ENCODE peak calls at places on chromosome 13, in six cellular contexts. One of them, this sample, is unnamed. For H3K9me3 and H3K4me1, the result is how much of the 10 kb centered on the place peaks cover.

GRCh38 chr13:101489635-101490034 is 37.2 kb downstream of the ITGBL1 start:
- DNase-seq in H1: no peak
- DNase-seq in stomach: no peak
- DNase-seq in neuronal stem cell: no peak
- DNase-seq in adipocyte: peak
- DNase-seq in heart right ventricle: no peak
- DNase-seq in this sample: no peak

GRCh38 chr13:113932060-113932459 is 41.8 kb downstream of the C13orf46 start:
- DNase-seq in H1: no peak
- DNase-seq in heart right ventricle: no peak
- DNase-seq in stomach: peak
- DNase-seq in adipocyte: no peak
- DNase-seq in neuronal stem cell: no peak
- DNase-seq in this sample: no peak

GRCh38 chr13:98922306-98922705 is 55.6 kb downstream of the DOCK9 start:
- DNase-seq in H1: no peak
- DNase-seq in stomach: no peak
- DNase-seq in neuronal stem cell: no peak
- DNase-seq in heart right ventricle: no peak
- DNase-seq in adipocyte: no peak
- DNase-seq in this sample: no peak

GRCh38 chr13:101465877-101466276 is 13.4 kb downstream of the ITGBL1 start:
- DNase-seq in H1: no peak
- DNase-seq in adipocyte: no peak
- DNase-seq in stomach: no peak
- DNase-seq in neuronal stem cell: no peak
- DNase-seq in heart right ventricle: no peak
- DNase-seq in this sample: no peak

GRCh38 chr13:99871249-99871898 is 100.2 kb downstream of the ZIC5 start:
- DNase-seq in neuronal stem cell: no peak
- DNase-seq in heart right ventricle: no peak
- DNase-seq in H1: no peak
- DNase-seq in stomach: no peak
- DNase-seq in adipocyte: no peak
- DNase-seq in this sample: no peak

GRCh38 chr13:80157261-80157942 is 183.5 kb downstream of the SPRY2 start:
- DNase-seq in stomach: no peak
- DNase-seq in adipocyte: peak
- DNase-seq in H1: no peak
- DNase-seq in neuronal stem cell: no peak
- DNase-seq in heart right ventricle: no peak
- DNase-seq in this sample: no peak

GRCh38 chr13:99398916-99399622 is 91.9 kb upstream of the GPR183 start:
- DNase-seq in adipocyte: no peak
- DNase-seq in neuronal stem cell: no peak
- DNase-seq in heart right ventricle: no peak
- DNase-seq in H1: no peak
- DNase-seq in stomach: peak
- DNase-seq in this sample: no peak

GRCh38 chr13:42363941-42364612 is 92.1 kb downstream of the AKAP11 start:
- DNase-seq in stomach: no peak
- DNase-seq in neuronal stem cell: no peak
- DNase-seq in adipocyte: no peak
- DNase-seq in heart right ventricle: no peak
- DNase-seq in H1: no peak
- DNase-seq in this sample: no peak

GRCh38 chr13:111302045-111302722 is 18.3 kb upstream of the TEX29 start:
- DNase-seq in stomach: no peak
- DNase-seq in H1: no peak
- DNase-seq in adipocyte: no peak
- DNase-seq in neuronal stem cell: no peak
- DNase-seq in heart right ventricle: no peak
- DNase-seq in this sample: no peak

GRCh38 chr13:77509221-77509620 is 26.3 kb upstream of the SCEL start:
- DNase-seq in stomach: no peak
- DNase-seq in H1: no peak
- DNase-seq in heart right ventricle: no peak
- DNase-seq in neuronal stem cell: no peak
- DNase-seq in adipocyte: peak
- DNase-seq in this sample: no peak

GRCh38 chr13:80237646-80238045 is 103.3 kb downstream of the SPRY2 start:
- DNase-seq in stomach: no peak
- DNase-seq in heart right ventricle: no peak
- DNase-seq in neuronal stem cell: no peak
- DNase-seq in H1: no peak
- DNase-seq in adipocyte: peak
- DNase-seq in this sample: no peak

GRCh38 chr13:38308736-38309135 is 40.9 kb upstream of the UFM1 start:
- DNase-seq in neuronal stem cell: no peak
- DNase-seq in H1: no peak
- DNase-seq in stomach: no peak
- DNase-seq in adipocyte: peak
- DNase-seq in heart right ventricle: no peak
- DNase-seq in this sample: no peak

GRCh38 chr13:113089693-113090414 is 15.7 kb upstream of the F7 start:
- DNase-seq in heart right ventricle: no peak
- DNase-seq in H1: no peak
- DNase-seq in neuronal stem cell: no peak
- DNase-seq in stomach: no peak
- DNase-seq in adipocyte: no peak
- DNase-seq in this sample: no peak

GRCh38 chr13:109336730-109337129 is 449.7 kb downstream of the IRS2 start:
- DNase-seq in adipocyte: peak
- DNase-seq in H1: no peak
- DNase-seq in heart right ventricle: no peak
- DNase-seq in neuronal stem cell: no peak
- DNase-seq in stomach: no peak
- DNase-seq in this sample: no peak

GRCh38 chr13:45966715-45967114 is 85.8 kb downstream of the ZC3H13 start:
- DNase-seq in neuronal stem cell: no peak
- DNase-seq in H1: no peak
- DNase-seq in heart right ventricle: no peak
- DNase-seq in stomach: no peak
- DNase-seq in adipocyte: no peak
- DNase-seq in this sample: no peak

GRCh38 chr13:112874751-112875300 is 94.2 kb upstream of the MCF2L start:
- DNase-seq in stomach: no peak
- DNase-seq in H1: no peak
- DNase-seq in heart right ventricle: no peak
- DNase-seq in adipocyte: no peak
- DNase-seq in neuronal stem cell: no peak
- DNase-seq in this sample: no peak

GRCh38 chr13:101289764-101290163 is 126.5 kb downstream of the NALCN start:
- DNase-seq in heart right ventricle: no peak
- DNase-seq in neuronal stem cell: peak
- DNase-seq in stomach: no peak
- DNase-seq in H1: peak
- DNase-seq in adipocyte: peak
- DNase-seq in this sample: no peak

GRCh38 chr13:97976551-97977375 is 23.3 kb downstream of the IPO5 start:
- DNase-seq in stomach: no peak
- DNase-seq in adipocyte: peak
- DNase-seq in H1: peak
- DNase-seq in heart right ventricle: peak
- DNase-seq in neuronal stem cell: peak
- DNase-seq in this sample: no peak

GRCh38 chr13:38385152-38385891 is 35.7 kb downstream of the UFM1 start:
- DNase-seq in heart right ventricle: no peak
- DNase-seq in neuronal stem cell: no peak
- DNase-seq in adipocyte: peak
- DNase-seq in H1: no peak
- DNase-seq in stomach: no peak
- DNase-seq in this sample: no peak

GRCh38 chr13:41835871-41836270 is 125.0 kb downstream of the VWA8 start:
- DNase-seq in adipocyte: peak
- DNase-seq in stomach: no peak
- DNase-seq in heart right ventricle: no peak
- DNase-seq in neuronal stem cell: no peak
- DNase-seq in H1: no peak
- DNase-seq in this sample: no peak

GRCh38 chr13:44414771-44415170 is 41.1 kb downstream of the SERP2 start:
- DNase-seq in H1: no peak
- DNase-seq in heart right ventricle: no peak
- DNase-seq in stomach: no peak
- DNase-seq in adipocyte: no peak
- DNase-seq in neuronal stem cell: no peak
- DNase-seq in this sample: no peak

GRCh38 chr13:40485611-40486517 is 180.6 kb downstream of the FOXO1 start:
- DNase-seq in H1: no peak
- DNase-seq in adipocyte: no peak
- DNase-seq in stomach: no peak
- DNase-seq in neuronal stem cell: no peak
- DNase-seq in heart right ventricle: no peak
- DNase-seq in this sample: peak

GRCh38 chr13:27372896-27373295 is 51.5 kb upstream of the GTF3A start:
- DNase-seq in stomach: peak
- DNase-seq in heart right ventricle: no peak
- DNase-seq in H1: no peak
- DNase-seq in adipocyte: no peak
- DNase-seq in neuronal stem cell: no peak
- DNase-seq in this sample: no peak

GRCh38 chr13:44620057-44620456 is 43.9 kb upstream of the TSC22D1 start:
- DNase-seq in neuronal stem cell: no peak
- DNase-seq in H1: no peak
- DNase-seq in adipocyte: peak
- DNase-seq in stomach: no peak
- DNase-seq in heart right ventricle: no peak
- DNase-seq in this sample: no peak

GRCh38 chr13:29551214-29551613 is 44.3 kb downstream of the SLC7A1 start:
- DNase-seq in heart right ventricle: no peak
- DNase-seq in H1: no peak
- DNase-seq in adipocyte: no peak
- DNase-seq in stomach: no peak
- DNase-seq in neuronal stem cell: no peak
- DNase-seq in this sample: no peak

DNA sequence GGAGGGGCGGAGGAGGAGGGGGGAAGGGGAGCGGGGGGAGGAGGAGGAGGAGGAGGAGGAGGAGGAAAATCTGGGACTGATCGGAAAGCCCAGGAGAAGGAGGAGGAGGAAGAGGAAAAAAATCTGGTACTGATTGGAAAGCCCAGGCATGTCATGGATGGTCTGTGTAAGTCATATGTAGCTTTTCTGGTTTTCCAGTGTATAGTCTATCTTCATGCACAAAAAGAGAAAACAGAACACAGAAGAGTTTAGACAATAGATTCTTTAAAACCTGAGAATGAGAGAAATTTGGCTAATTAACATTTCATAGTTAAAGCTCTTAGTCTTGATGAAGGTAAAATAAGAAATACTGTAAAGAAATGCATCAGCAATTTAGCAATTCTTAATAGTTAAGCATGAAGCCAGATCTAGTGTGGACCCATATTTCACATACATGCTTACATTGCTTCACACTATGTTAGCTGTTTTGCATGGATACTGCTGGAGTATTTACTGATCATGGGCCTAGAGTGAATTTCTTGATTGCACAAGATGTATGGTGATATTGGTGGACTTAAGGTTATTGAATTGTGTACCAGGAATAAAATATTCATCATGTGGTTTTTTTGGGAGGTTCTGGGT is 41.5 kb downstream of the SUCLA2 start:
- DNase-seq in stomach: no peak
- DNase-seq in neuronal stem cell: no peak
- DNase-seq in adipocyte: no peak
- DNase-seq in H1: no peak
- DNase-seq in heart right ventricle: no peak
- DNase-seq in this sample: no peak
- H3K9me3 ChIP-seq in stomach: under half
- H3K9me3 ChIP-seq in neuronal stem cell: under half
- H3K9me3 ChIP-seq in adipocyte: under half
- H3K9me3 ChIP-seq in H1: under half
- H3K9me3 ChIP-seq in heart right ventricle: under half
- H3K9me3 ChIP-seq in this sample: under half

DNA sequence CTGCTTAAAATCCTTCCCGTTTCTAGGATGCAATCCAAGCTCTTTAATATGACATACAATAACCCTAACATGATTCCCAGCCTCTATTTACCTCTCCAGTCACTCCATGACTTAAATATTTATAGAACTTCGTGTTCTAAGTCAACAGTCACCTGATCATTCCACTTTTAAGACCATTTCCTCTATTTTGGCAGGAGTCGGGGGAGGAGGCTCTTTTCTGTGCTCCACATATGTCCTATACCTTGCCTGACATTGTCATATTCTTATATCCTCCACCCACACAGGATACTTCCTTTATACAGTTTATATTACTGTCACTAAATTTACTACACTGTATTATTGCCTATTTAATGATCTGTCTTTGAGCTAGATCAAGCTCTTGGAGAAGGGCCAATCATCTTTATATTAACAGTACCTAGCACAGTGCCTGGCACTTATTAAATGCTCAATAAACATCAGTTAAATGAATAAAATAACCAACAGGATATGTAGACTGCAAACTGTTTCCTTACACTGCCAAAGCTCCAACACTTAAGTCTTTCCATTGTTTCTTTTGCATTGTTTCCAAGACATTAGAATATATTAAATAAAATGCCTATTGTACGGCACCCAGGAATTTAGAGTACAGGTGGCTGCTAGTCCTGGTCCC is 2.7 kb downstream of the ARGLU1 start:
- DNase-seq in heart right ventricle: no peak
- DNase-seq in H1: no peak
- DNase-seq in adipocyte: no peak
- DNase-seq in stomach: no peak
- DNase-seq in neuronal stem cell: no peak
- DNase-seq in this sample: no peak
- H3K4me3 ChIP-seq in heart right ventricle: peak
- H3K4me3 ChIP-seq in H1: peak
- H3K4me3 ChIP-seq in adipocyte: peak
- H3K4me3 ChIP-seq in stomach: peak
- H3K4me3 ChIP-seq in neuronal stem cell: no peak
- H3K4me3 ChIP-seq in this sample: peak

DNA sequence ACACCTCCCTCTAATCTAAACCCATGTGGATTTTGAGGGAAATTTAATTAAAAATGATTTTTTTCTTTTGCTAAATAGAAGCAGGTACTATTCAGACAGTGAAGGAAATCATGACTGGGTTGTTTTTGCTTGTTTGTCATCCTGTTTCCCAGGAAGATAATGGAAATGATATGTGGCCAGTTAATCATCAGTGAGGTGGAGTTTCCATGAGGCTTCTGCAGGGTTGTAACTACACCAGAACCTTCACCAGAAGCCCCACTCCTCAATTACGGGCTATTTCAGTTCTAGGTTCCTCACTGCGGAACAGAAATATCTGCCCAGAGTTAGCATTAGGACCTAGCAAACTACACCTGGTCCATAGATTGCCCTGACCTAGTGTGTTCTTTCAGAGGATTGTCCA is 394.0 kb downstream of the DLEU7 start:
- DNase-seq in neuronal stem cell: no peak
- DNase-seq in adipocyte: no peak
- DNase-seq in heart right ventricle: no peak
- DNase-seq in stomach: no peak
- DNase-seq in H1: no peak
- DNase-seq in this sample: no peak
- H3K4me1 ChIP-seq in neuronal stem cell: under half
- H3K4me1 ChIP-seq in adipocyte: under half
- H3K4me1 ChIP-seq in heart right ventricle: under half
- H3K4me1 ChIP-seq in stomach: under half
- H3K4me1 ChIP-seq in H1: under half
- H3K4me1 ChIP-seq in this sample: under half

GRCh38 chr13:32381539-32381938 is 46.4 kb downstream of the N4BP2L1 start:
- DNase-seq in heart right ventricle: no peak
- DNase-seq in H1: no peak
- DNase-seq in adipocyte: peak
- DNase-seq in stomach: no peak
- DNase-seq in neuronal stem cell: peak
- DNase-seq in this sample: no peak
- H3K9me3 ChIP-seq in heart right ventricle: under half
- H3K9me3 ChIP-seq in H1: under half
- H3K9me3 ChIP-seq in adipocyte: under half
- H3K9me3 ChIP-seq in stomach: under half
- H3K9me3 ChIP-seq in neuronal stem cell: under half
- H3K9me3 ChIP-seq in this sample: under half

GRCh38 chr13:75219479-75220237 is 262.3 kb downstream of the TBC1D4 start:
- DNase-seq in stomach: peak
- DNase-seq in H1: peak
- DNase-seq in adipocyte: peak
- DNase-seq in neuronal stem cell: peak
- DNase-seq in heart right ventricle: peak
- DNase-seq in this sample: peak
- H3K4me3 ChIP-seq in stomach: no peak
- H3K4me3 ChIP-seq in H1: peak
- H3K4me3 ChIP-seq in adipocyte: peak
- H3K4me3 ChIP-seq in neuronal stem cell: no peak
- H3K4me3 ChIP-seq in heart right ventricle: peak
- H3K4me3 ChIP-seq in this sample: peak